ENCODE peak calls at places on chromosomes 12 and 14, in four cellular contexts. E is mesendoderm, Y is H1, B is H9. I is an unnamed sample.

GRCh38 chr12:15634010-15634676 is 155.0 kb downstream of the EPS8 start:
- DNase-seq in E (no peak), Y (no peak), B (no peak), I (peak)

GRCh38 chr12:124344526-124344925 is 49.6 kb downstream of the RFLNA start:
- DNase-seq in E (no peak), Y (no peak), B (no peak), I (no peak)

GRCh38 chr14:103555559-103556337 is 6.7 kb downstream of the BAG5 start:
- DNase-seq in E (no peak), Y (no peak), B (no peak), I (no peak)

GRCh38 chr12:26961803-26962202 is 23.5 kb downstream of the FGFR1OP2 start:
- DNase-seq in E (no peak), Y (no peak), B (no peak), I (no peak)

GRCh38 chr14:63901434-63902085 is 48.8 kb downstream of the SYNE2 start:
- DNase-seq in E (no peak), Y (no peak), B (no peak), I (peak)

GRCh38 chr12:34390846-34391700 is 368.8 kb downstream of the ALG10 start:
- DNase-seq in E (no peak), Y (no peak), B (no peak), I (no peak)

GRCh38 chr12:57094194-57095160 is 5.6 kb downstream of the NAB2 start:
- DNase-seq in E (no peak), Y (no peak), B (no peak), I (no peak)

GRCh38 chr14:34013714-34014055 is 62.8 kb upstream of the EGLN3 start:
- DNase-seq in E (no peak), Y (no peak), B (no peak), I (no peak)

GRCh38 chr12:131085816-131086591 is 132.3 kb downstream of the ADGRD1 start:
- DNase-seq in E (no peak), Y (no peak), B (no peak), I (no peak)

GRCh38 chr12:2183556-2184541 is 131.1 kb downstream of the CACNA1C start:
- DNase-seq in E (peak), Y (no peak), B (no peak), I (peak)

GRCh38 chr12:20264608-20265114 is 103.7 kb upstream of the PDE3A start:
- DNase-seq in E (peak), Y (peak), B (peak), I (peak)

GRCh38 chr12:98653866-98654493 is 8.9 kb downstream of the APAF1 start:
- DNase-seq in E (peak), Y (no peak), B (no peak), I (peak)

GRCh38 chr12:125140918-125141573 is 75.8 kb downstream of the AACS start:
- DNase-seq in E (peak), Y (no peak), B (no peak), I (peak)

GRCh38 chr14:103749452-103749851 is 33.8 kb downstream of the ZFYVE21 start:
- DNase-seq in E (no peak), Y (no peak), B (no peak), I (no peak)

GRCh38 chr12:1630827-1631591 is 2.0 kb downstream of the WNT5B start:
- DNase-seq in E (peak), Y (no peak), B (peak), I (peak)

GRCh38 chr14:90850487-90850886 is 34.3 kb upstream of the TTC7B start:
- DNase-seq in E (peak), Y (peak), B (peak), I (peak)

GRCh38 chr12:79444089-79444488 is 246.7 kb downstream of the PAWR start:
- DNase-seq in E (no peak), Y (no peak), B (no peak), I (peak)

GRCh38 chr12:69105101-69105613 is 134.2 kb upstream of the CPSF6 start:
- DNase-seq in E (no peak), Y (no peak), B (no peak), I (no peak)

GRCh38 chr12:50353404-50353803 is 43.0 kb downstream of the FAM186A start:
- DNase-seq in E (peak), Y (no peak), B (no peak), I (no peak)

GRCh38 chr12:50354908-50355307 is 41.5 kb downstream of the FAM186A start:
- DNase-seq in E (no peak), Y (no peak), B (no peak), I (no peak)

GRCh38 chr12:50353869-50354593 is 42.4 kb downstream of the FAM186A start:
- DNase-seq in E (no peak), Y (no peak), B (no peak), I (peak)

GRCh38 chr12:50351120-50352043 is 45.0 kb downstream of the FAM186A start:
- DNase-seq in E (no peak), Y (no peak), B (no peak), I (no peak)

DNA sequence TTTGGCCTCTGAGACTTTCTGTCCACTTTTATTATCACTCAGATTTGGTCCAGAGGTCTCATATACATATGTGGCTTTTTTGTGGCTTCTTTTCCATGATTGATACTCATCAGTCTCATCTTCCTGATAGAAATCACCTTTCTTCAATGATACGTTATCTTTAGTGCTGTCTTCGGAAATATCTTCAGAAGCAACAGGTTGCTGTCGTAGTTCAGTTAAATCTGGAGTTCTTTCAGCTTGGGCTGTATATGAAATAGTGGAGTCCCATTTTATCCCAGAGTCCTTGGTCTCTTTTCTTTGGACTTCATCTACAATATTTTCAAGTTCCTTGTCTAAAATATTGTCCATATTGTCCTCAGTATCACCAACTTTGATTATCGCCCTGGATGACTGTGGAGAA is 41.0 kb downstream of the FAM186A start:
- DNase-seq in E (no peak), Y (no peak), B (no peak), I (no peak)
- H4K5ac ChIP-seq in E (no peak), Y (no peak), B (no peak), I (no peak)

GRCh38 chr12:53224268-53224896 is 7.6 kb downstream of the RARG start:
- DNase-seq in E (peak), Y (no peak), B (peak), I (no peak)
- H2BK5ac ChIP-seq in E (peak), Y (peak), B (no peak), I (peak)

GRCh38 chr12:83807906-83808305 is 1104.7 kb downstream of the SLC6A15 start:
- DNase-seq in E (no peak), Y (no peak), B (no peak), I (no peak)

GRCh38 chr12:83805873-83806272 is 1106.7 kb downstream of the SLC6A15 start:
- DNase-seq in E (no peak), Y (no peak), B (no peak), I (no peak)

GRCh38 chr12:83805137-83805818 is 1107.3 kb downstream of the SLC6A15 start:
- DNase-seq in E (no peak), Y (no peak), B (no peak), I (no peak)

DNA sequence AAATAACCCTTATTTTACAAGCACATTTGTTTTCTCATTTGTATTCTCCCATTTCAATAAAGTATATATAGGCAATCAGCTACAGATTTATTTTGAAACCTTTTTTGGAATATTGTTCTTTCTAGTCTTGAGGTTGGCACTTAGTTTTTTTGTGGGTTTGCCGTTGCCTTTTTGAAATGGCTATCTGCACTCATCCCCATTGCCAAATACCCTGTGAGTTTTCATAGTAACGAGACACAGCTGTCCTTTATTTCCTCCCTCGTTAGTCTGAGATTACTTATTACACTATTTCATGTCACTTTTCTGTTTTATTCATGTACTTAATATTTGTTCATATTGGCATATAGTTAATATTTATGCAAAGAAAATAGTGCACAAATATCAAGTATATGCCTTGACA is 1104.0 kb downstream of the SLC6A15 start:
- DNase-seq in E (no peak), Y (no peak), B (no peak), I (no peak)
- H4K5ac ChIP-seq in E (no peak), Y (no peak), B (no peak), I (no peak)

GRCh38 chr14:98826618-98827017 is 445.4 kb downstream of the BCL11B start:
- DNase-seq in E (no peak), Y (no peak), B (no peak), I (no peak)
- H2BK5ac ChIP-seq in E (no peak), Y (no peak), B (no peak), I (no peak)

GRCh38 chr14:69518341-69519101 is 34.0 kb downstream of the PLEKHD1 start:
- DNase-seq in E (no peak), Y (no peak), B (no peak), I (no peak)
- H4K5ac ChIP-seq in E (no peak), Y (no peak), B (no peak), I (no peak)

GRCh38 chr12:6927379-6927991 is at the start of gene ATN1:
- DNase-seq in E (peak), Y (no peak), B (peak), I (peak)

GRCh38 chr12:6923003-6923732 is 4.6 kb upstream of the ATN1 start:
- DNase-seq in E (no peak), Y (no peak), B (no peak), I (no peak)

GRCh38 chr12:6923851-6924250 is 3.9 kb upstream of the ATN1 start:
- DNase-seq in E (no peak), Y (no peak), B (no peak), I (no peak)

GRCh38 chr12:6925543-6926279 is 2.0 kb upstream of the ATN1 start:
- DNase-seq in E (peak), Y (no peak), B (peak), I (peak)

GRCh38 chr12:6925239-6925542 is 2.6 kb upstream of the ATN1 start:
- DNase-seq in E (peak), Y (no peak), B (no peak), I (no peak)
- H2BK5ac ChIP-seq in E (peak), Y (peak), B (no peak), I (peak)

DNA sequence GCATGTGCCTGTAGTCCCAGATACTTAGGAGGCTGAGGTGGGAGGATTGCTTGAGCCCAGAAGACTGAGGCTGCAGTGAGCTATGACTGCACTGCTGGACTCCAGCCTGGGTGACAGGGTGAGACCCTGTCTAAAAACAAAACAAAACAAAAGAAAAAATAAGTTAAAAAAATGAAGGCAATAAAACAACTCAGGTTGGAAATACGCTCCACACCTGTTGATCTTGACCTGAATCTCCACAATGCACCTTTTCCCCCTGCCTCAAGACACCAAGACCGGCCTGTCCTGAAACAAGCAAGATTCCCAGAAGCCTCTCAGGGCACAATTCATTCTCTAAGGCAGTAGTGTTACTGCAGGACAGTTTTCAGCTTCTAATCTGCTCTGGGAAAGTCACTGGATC is 20.8 kb upstream of the CEBPE start:
- DNase-seq in E (no peak), Y (no peak), B (no peak), I (no peak)
- H4K5ac ChIP-seq in E (no peak), Y (no peak), B (no peak), I (no peak)

GRCh38 chr14:56208520-56208919 is 90.3 kb downstream of the PELI2 start:
- DNase-seq in E (no peak), Y (no peak), B (no peak), I (no peak)
- H2BK5ac ChIP-seq in E (no peak), Y (no peak), B (no peak), I (no peak)